ENCODE peak calls at places on chromosomes 7 and 10, in five cellular contexts. One of them, this sample, is unnamed.

GRCh38 chr7:28093617-28094232 is 86.9 kb downstream of the JAZF1 start:
- DNase-seq in H1: peak; percentile 67
- DNase-seq in IMR-90: peak; percentile 70
- DNase-seq in suprapubic skin: peak; percentile 92
- DNase-seq in CD8-positive, alpha-beta memory T cell: no peak
- DNase-seq in this sample: no peak

GRCh38 chr10:68271104-68271882 is 39.4 kb upstream of the ATOH7 start:
- DNase-seq in IMR-90: peak; percentile 28
- DNase-seq in suprapubic skin: no peak
- DNase-seq in CD8-positive, alpha-beta memory T cell: no peak
- DNase-seq in H1: no peak
- DNase-seq in this sample: no peak

GRCh38 chr7:2019693-2020511 is 212.8 kb downstream of the MAD1L1 start:
- DNase-seq in H1: no peak
- DNase-seq in suprapubic skin: peak; percentile 88
- DNase-seq in IMR-90: peak; percentile 97
- DNase-seq in CD8-positive, alpha-beta memory T cell: peak; percentile 52
- DNase-seq in this sample: peak; percentile 54

GRCh38 chr10:29873941-29874340 is 185.4 kb downstream of the JCAD start:
- DNase-seq in IMR-90: peak; percentile 46
- DNase-seq in CD8-positive, alpha-beta memory T cell: no peak
- DNase-seq in H1: no peak
- DNase-seq in suprapubic skin: no peak
- DNase-seq in this sample: no peak

GRCh38 chr7:115094163-115094562 is 172.3 kb downstream of the MDFIC start:
- DNase-seq in H1: no peak
- DNase-seq in CD8-positive, alpha-beta memory T cell: no peak
- DNase-seq in IMR-90: no peak
- DNase-seq in suprapubic skin: no peak
- DNase-seq in this sample: no peak

GRCh38 chr10:16944081-16944922 is 127.1 kb upstream of the RSU1 start:
- DNase-seq in CD8-positive, alpha-beta memory T cell: no peak
- DNase-seq in H1: no peak
- DNase-seq in suprapubic skin: no peak
- DNase-seq in IMR-90: peak; percentile 69
- DNase-seq in this sample: no peak

GRCh38 chr10:30803901-30804322 is 174.4 kb upstream of the LYZL2 start:
- DNase-seq in H1: no peak
- DNase-seq in suprapubic skin: peak; percentile 83
- DNase-seq in IMR-90: peak; percentile 68
- DNase-seq in CD8-positive, alpha-beta memory T cell: no peak
- DNase-seq in this sample: no peak

GRCh38 chr10:115092555-115093285 is 445 bp upstream of the ATRNL1 start:
- DNase-seq in IMR-90: peak; percentile 27
- DNase-seq in CD8-positive, alpha-beta memory T cell: peak; percentile 41
- DNase-seq in H1: no peak
- DNase-seq in suprapubic skin: no peak
- DNase-seq in this sample: peak; percentile 69

GRCh38 chr7:82204694-82205093 is 238.9 kb downstream of the CACNA2D1 start:
- DNase-seq in IMR-90: peak; percentile 92
- DNase-seq in suprapubic skin: no peak
- DNase-seq in CD8-positive, alpha-beta memory T cell: no peak
- DNase-seq in H1: no peak
- DNase-seq in this sample: no peak

GRCh38 chr10:2861632-2862210 is 205.6 kb upstream of the PFKP start:
- DNase-seq in CD8-positive, alpha-beta memory T cell: no peak
- DNase-seq in suprapubic skin: no peak
- DNase-seq in IMR-90: no peak
- DNase-seq in H1: no peak
- DNase-seq in this sample: no peak

GRCh38 chr10:633279-634245 is 55.9 kb downstream of the DIP2C start:
- DNase-seq in IMR-90: no peak
- DNase-seq in suprapubic skin: peak; percentile 68
- DNase-seq in H1: no peak
- DNase-seq in CD8-positive, alpha-beta memory T cell: peak; percentile 15
- DNase-seq in this sample: no peak

GRCh38 chr10:79406683-79407396 is 38.6 kb downstream of the ZCCHC24 start:
- DNase-seq in suprapubic skin: peak; percentile 73
- DNase-seq in IMR-90: no peak
- DNase-seq in CD8-positive, alpha-beta memory T cell: no peak
- DNase-seq in H1: no peak
- DNase-seq in this sample: peak; percentile 60

GRCh38 chr10:46553238-46554049 is 3.0 kb downstream of the GPRIN2 start:
- DNase-seq in IMR-90: no peak
- DNase-seq in CD8-positive, alpha-beta memory T cell: peak; percentile 47
- DNase-seq in H1: no peak
- DNase-seq in suprapubic skin: peak; percentile 80
- DNase-seq in this sample: peak; percentile 64

GRCh38 chr7:143487566-143487965 is 9.9 kb downstream of the TAS2R41 start:
- DNase-seq in suprapubic skin: peak; percentile 84
- DNase-seq in IMR-90: peak; percentile 62
- DNase-seq in CD8-positive, alpha-beta memory T cell: no peak
- DNase-seq in H1: no peak
- DNase-seq in this sample: no peak

GRCh38 chr10:11144626-11145497 is 127.2 kb downstream of the CELF2 start:
- DNase-seq in IMR-90: no peak
- DNase-seq in CD8-positive, alpha-beta memory T cell: no peak
- DNase-seq in H1: no peak
- DNase-seq in suprapubic skin: no peak
- DNase-seq in this sample: no peak
- H3K4me1 ChIP-seq in IMR-90: no peaks in the 10 kb centered on the region
- H3K4me1 ChIP-seq in CD8-positive, alpha-beta memory T cell: peaks cover 98% of the 10 kb centered on the region
- H3K4me1 ChIP-seq in H1: peaks cover 27% of the 10 kb centered on the region
- H3K4me1 ChIP-seq in suprapubic skin: peaks cover 42% of the 10 kb centered on the region
- H3K4me1 ChIP-seq in this sample: no peaks in the 10 kb centered on the region

DNA sequence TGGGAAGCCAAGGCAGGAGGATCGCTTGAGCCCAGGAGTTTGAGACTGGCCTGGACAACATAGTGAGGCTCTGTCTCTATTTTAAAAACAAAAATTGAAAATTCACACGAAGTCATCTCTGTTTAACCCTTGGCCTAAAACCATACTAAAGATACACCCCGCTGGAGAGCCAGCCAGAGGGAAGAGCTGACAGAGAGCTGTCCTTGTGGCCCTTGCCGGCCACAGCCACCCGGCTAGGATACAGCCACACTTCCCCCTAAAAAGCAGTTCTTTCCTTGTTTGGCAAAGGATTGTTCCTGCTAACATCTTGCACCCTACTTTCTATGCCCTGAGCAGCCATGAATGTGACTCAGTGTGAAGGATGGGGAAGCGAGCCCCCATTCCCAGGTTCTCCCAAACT is 49.6 kb downstream of the SH3PXD2A start:
- DNase-seq in CD8-positive, alpha-beta memory T cell: no peak
- DNase-seq in suprapubic skin: no peak
- DNase-seq in H1: no peak
- DNase-seq in IMR-90: no peak
- DNase-seq in this sample: no peak
- H3K4me3 ChIP-seq in CD8-positive, alpha-beta memory T cell: no peak overlapping the region
- H3K4me3 ChIP-seq in suprapubic skin: no peak overlapping the region
- H3K4me3 ChIP-seq in H1: no peak overlapping the region
- H3K4me3 ChIP-seq in IMR-90: no peak overlapping the region
- H3K4me3 ChIP-seq in this sample: no peak overlapping the region

GRCh38 chr7:90167361-90167760 is 13.1 kb downstream of the STEAP1 start:
- DNase-seq in CD8-positive, alpha-beta memory T cell: no peak
- DNase-seq in H1: no peak
- DNase-seq in suprapubic skin: no peak
- DNase-seq in IMR-90: no peak
- DNase-seq in this sample: no peak

GRCh38 chr7:90165724-90166123 is 11.5 kb downstream of the STEAP1 start:
- DNase-seq in suprapubic skin: no peak
- DNase-seq in IMR-90: no peak
- DNase-seq in H1: no peak
- DNase-seq in CD8-positive, alpha-beta memory T cell: no peak
- DNase-seq in this sample: no peak

GRCh38 chr7:90166153-90166552 is 11.9 kb downstream of the STEAP1 start:
- DNase-seq in H1: no peak
- DNase-seq in IMR-90: no peak
- DNase-seq in suprapubic skin: no peak
- DNase-seq in CD8-positive, alpha-beta memory T cell: no peak
- DNase-seq in this sample: no peak

DNA sequence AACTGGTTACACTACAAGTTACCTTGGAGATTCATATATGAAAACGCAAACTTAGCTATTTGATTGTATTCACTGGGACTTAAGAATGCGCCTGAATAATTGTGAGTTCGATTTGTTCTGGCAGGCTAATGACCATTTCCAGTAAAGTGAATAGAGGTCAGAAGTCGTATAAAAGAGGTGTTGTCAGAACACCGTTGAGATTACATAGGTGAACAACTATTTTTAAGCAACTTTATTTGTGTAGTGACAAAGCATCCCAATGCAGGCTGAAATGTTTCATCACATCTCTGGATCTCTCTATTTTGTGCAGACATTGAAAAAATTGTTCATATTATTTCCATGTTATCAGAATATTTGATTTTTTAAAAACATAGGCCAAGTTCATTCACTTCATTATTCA is 9.3 kb downstream of the STEAP1 start:
- DNase-seq in IMR-90: no peak
- DNase-seq in suprapubic skin: no peak
- DNase-seq in H1: no peak
- DNase-seq in CD8-positive, alpha-beta memory T cell: no peak
- DNase-seq in this sample: no peak
- H3K4me1 ChIP-seq in IMR-90: no peaks in the 10 kb centered on the region
- H3K4me1 ChIP-seq in suprapubic skin: no peaks in the 10 kb centered on the region
- H3K4me1 ChIP-seq in H1: no peaks in the 10 kb centered on the region
- H3K4me1 ChIP-seq in CD8-positive, alpha-beta memory T cell: no peaks in the 10 kb centered on the region
- H3K4me1 ChIP-seq in this sample: no peaks in the 10 kb centered on the region

DNA sequence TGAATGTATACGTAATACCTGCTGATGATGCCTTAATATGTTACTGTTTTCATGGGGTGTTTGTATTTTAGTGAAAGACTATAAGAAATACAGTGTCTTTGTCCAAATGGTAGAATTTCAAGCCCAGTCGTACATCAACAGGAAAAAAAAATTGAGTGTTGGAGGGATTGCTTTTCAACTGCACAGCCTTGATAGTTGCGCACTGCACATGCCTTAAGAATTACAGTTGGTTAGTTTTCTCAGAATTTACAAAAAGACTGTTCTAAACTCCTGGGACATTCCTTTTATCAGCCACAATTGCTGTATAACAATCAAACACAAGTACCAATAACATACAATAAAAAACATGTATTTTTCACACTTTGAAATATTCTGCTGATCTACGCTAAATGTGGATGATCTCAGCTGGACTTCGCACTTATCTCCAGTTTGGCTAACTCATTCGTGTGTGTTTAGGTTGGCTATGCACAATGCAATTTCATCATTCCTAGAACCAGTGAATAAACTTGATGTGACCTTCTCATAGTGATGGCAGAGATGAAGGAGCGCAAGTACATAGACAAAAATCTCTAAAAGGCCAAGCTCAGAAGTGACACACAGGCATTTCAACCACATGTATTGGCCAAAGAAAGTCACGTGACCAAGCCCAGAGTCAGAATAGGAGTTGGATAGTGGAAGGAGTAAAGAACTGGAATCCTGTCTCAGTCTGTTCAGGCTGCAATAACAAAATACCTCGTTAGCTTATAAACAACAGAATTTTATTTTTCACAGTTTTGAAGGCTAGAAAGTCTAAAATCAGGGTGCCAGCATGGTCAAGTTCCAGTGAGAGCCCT is 152.3 kb downstream of the IPMK start:
- DNase-seq in H1: no peak
- DNase-seq in IMR-90: no peak
- DNase-seq in CD8-positive, alpha-beta memory T cell: no peak
- DNase-seq in suprapubic skin: no peak
- DNase-seq in this sample: no peak
- H3K4me3 ChIP-seq in H1: no peak overlapping the region
- H3K4me3 ChIP-seq in IMR-90: no peak overlapping the region
- H3K4me3 ChIP-seq in CD8-positive, alpha-beta memory T cell: no peak overlapping the region
- H3K4me3 ChIP-seq in suprapubic skin: no peak overlapping the region
- H3K4me3 ChIP-seq in this sample: no peak overlapping the region

This sample was measured in pancreas.